ENCODE peak calls at places on chromosomes 3 and 15, in seven cellular contexts. U, C, G, Y, Q, V and K are unnamed samples.

GRCh38 chr3:107824822-107825371 is 265.9 kb downstream of the CD47 start:
- DNase-seq in U (no peak), C (no peak), G (no peak), Y (no peak), Q (no peak), V (no peak), K (no peak)

GRCh38 chr3:125003369-125003853 is 52.4 kb downstream of the HEG1 start:
- DNase-seq in U (no peak), C (no peak), G (no peak), Y (peak; percentile 75), Q (peak; percentile 59), V (no peak), K (no peak)

GRCh38 chr15:31869640-31870335 is 160.5 kb upstream of the CHRNA7 start:
- DNase-seq in U (no peak), C (peak; percentile 69), G (no peak), Y (no peak), Q (peak; percentile 38), V (no peak), K (no peak)

GRCh38 chr3:78287085-78287484 is 1247.2 kb downstream of the ROBO2 start:
- DNase-seq in U (no peak), C (no peak), G (no peak), Y (peak; percentile 65), Q (peak; percentile 9), V (no peak), K (no peak)

GRCh38 chr15:62847900-62848489 is 194.6 kb upstream of the TPM1 start:
- DNase-seq in U (peak; percentile 69), C (peak; percentile 74), G (peak; percentile 87), Y (peak; percentile 50), Q (peak; percentile 74), V (peak; percentile 53), K (peak; percentile 48)

GRCh38 chr3:53996153-53996861 is 104.6 kb upstream of the SELENOK start:
- DNase-seq in U (no peak), C (no peak), G (no peak), Y (no peak), Q (peak; percentile 5), V (no peak), K (peak; percentile 41)

GRCh38 chr3:183275418-183275817 is 22.4 kb downstream of the B3GNT5 start:
- DNase-seq in U (no peak), C (no peak), G (no peak), Y (peak; percentile 62), Q (peak; percentile 41), V (no peak), K (peak; percentile 64)

GRCh38 chr15:29270169-29270955 is 740 bp upstream of the NSMCE3 start:
- DNase-seq in U (peak; percentile 8), C (no peak), G (no peak), Y (peak; percentile 49), Q (peak; percentile 76), V (no peak), K (peak; percentile 28)

GRCh38 chr15:27327467-27328045 is 356.6 kb downstream of the GABRG3 start:
- DNase-seq in U (no peak), C (no peak), G (no peak), Y (no peak), Q (no peak), V (no peak), K (no peak)

GRCh38 chr3:53045107-53045783 is 628 bp downstream of the SFMBT1 start:
- DNase-seq in U (peak; percentile 79), C (peak; percentile 87), G (peak; percentile 59), Y (peak; percentile 32), Q (peak; percentile 73), V (no peak), K (no peak)

GRCh38 chr3:134362221-134362620 is 12.0 kb downstream of the AMOTL2 start:
- DNase-seq in U (no peak), C (no peak), G (no peak), Y (no peak), Q (no peak), V (no peak), K (no peak)

GRCh38 chr3:72185549-72186484 is 400.9 kb upstream of the PROK2 start:
- DNase-seq in U (peak; percentile 78), C (no peak), G (no peak), Y (peak; percentile 92), Q (peak; percentile 94), V (no peak), K (peak; percentile 74)

GRCh38 chr3:170301404-170301803 is 56.1 kb upstream of the SKIL start:
- DNase-seq in U (no peak), C (no peak), G (no peak), Y (peak; percentile 62), Q (peak; percentile 73), V (no peak), K (peak; percentile 44)

GRCh38 chr3:95289295-95289694 is 1226.4 kb downstream of the NSUN3 start:
- DNase-seq in U (no peak), C (no peak), G (no peak), Y (peak; percentile 58), Q (peak; percentile 3), V (no peak), K (no peak)

GRCh38 chr3:170869645-170870593 is at the start of gene RPL22L1:
- DNase-seq in U (peak; percentile 89), C (peak; percentile 97), G (peak; percentile 90), Y (peak; percentile 95), Q (peak; percentile 99), V (peak; percentile 91), K (peak; percentile 94)

GRCh38 chr3:194775266-194775665 is 89.6 kb downstream of the FAM43A start:
- DNase-seq in U (no peak), C (no peak), G (no peak), Y (no peak), Q (no peak), V (no peak), K (no peak)

GRCh38 chr3:46849098-46849631 is 14.1 kb downstream of the MYL3 start:
- DNase-seq in U (no peak), C (no peak), G (no peak), Y (no peak), Q (no peak), V (no peak), K (no peak)

GRCh38 chr3:65481085-65481484 is 557.6 kb downstream of the MAGI1 start:
- DNase-seq in U (no peak), C (no peak), G (no peak), Y (no peak), Q (no peak), V (no peak), K (no peak)

GRCh38 chr15:28974142-28974541 is 88.4 kb downstream of the APBA2 start:
- DNase-seq in U (no peak), C (no peak), G (no peak), Y (no peak), Q (no peak), V (no peak), K (no peak)

GRCh38 chr3:16595778-16596177 is 9.4 kb downstream of the DAZL start:
- DNase-seq in U (no peak), C (no peak), G (no peak), Y (no peak), Q (peak; percentile 39), V (no peak), K (no peak)

GRCh38 chr3:168162172-168162571 is 66.4 kb upstream of the GOLIM4 start:
- DNase-seq in U (no peak), C (no peak), G (no peak), Y (peak; percentile 19), Q (peak; percentile 71), V (no peak), K (peak; percentile 3)

GRCh38 chr3:9081201-9081818 is 118.0 kb upstream of the RAD18 start:
- DNase-seq in U (no peak), C (no peak), G (no peak), Y (no peak), Q (no peak), V (no peak), K (no peak)

GRCh38 chr3:25155696-25156471 is 272.2 kb upstream of the RARB start:
- DNase-seq in U (no peak), C (peak; percentile 82), G (no peak), Y (peak; percentile 81), Q (peak; percentile 1), V (no peak), K (no peak)

GRCh38 chr15:84601555-84601838 is 688 bp downstream of the ZSCAN2 start:
- DNase-seq in U (no peak), C (no peak), G (no peak), Y (no peak), Q (peak; percentile 15), V (no peak), K (no peak)
- TF ChIP-seq EZH2 in U (no peak), C (no peak), G (no peak), Y (no peak), Q (no peak), V (no peak), K (no peak)

GRCh38 chr3:128456776-128457715 is 9.6 kb downstream of the DNAJB8 start:
- DNase-seq in U (peak; percentile 40), C (peak; percentile 58), G (no peak), Y (no peak), Q (no peak), V (no peak), K (no peak)
- H3K4me1 ChIP-seq in U (peaks cover 50% of the 10 kb centered on the region), C (peaks cover 5% of the 10 kb centered on the region), G (peaks cover 5% of the 10 kb centered on the region), Y (no peaks in the 10 kb centered on the region), Q (no peaks in the 10 kb centered on the region), V (no peaks in the 10 kb centered on the region), K (no peaks in the 10 kb centered on the region)

GRCh38 chr15:71078506-71079207 is 36.6 kb upstream of the THSD4 start:
- DNase-seq in U (no peak), C (no peak), G (no peak), Y (no peak), Q (no peak), V (no peak), K (no peak)
- TF ChIP-seq EZH2 in U (no peak), C (no peak), G (no peak), Y (no peak), Q (no peak), V (no peak), K (no peak)

DNA sequence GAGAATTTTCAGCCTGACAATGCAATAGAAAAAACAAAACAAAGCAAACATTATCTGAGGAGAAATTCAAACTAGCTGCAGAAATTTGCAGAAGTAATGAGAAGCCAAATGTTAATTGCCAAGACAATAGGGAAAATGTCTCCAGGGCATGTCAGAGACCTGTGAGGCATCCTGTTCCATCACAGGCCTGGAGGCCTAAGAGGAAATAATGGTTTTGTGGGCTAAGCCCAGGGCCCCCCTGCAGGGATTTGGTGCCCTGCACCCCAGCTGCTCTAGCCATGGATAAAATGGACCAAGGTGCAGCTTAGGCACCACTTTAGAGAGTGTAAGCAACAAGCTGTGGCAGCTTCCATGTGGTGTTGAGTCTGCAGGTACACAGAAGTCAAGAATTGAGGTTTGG is 401.2 kb upstream of the NECTIN3 start:
- DNase-seq in U (no peak), C (no peak), G (no peak), Y (no peak), Q (no peak), V (no peak), K (no peak)
- H3K4me1 ChIP-seq in U (no peaks in the 10 kb centered on the region), C (no peaks in the 10 kb centered on the region), G (no peaks in the 10 kb centered on the region), Y (no peaks in the 10 kb centered on the region), Q (no peaks in the 10 kb centered on the region), V (peaks cover 3% of the 10 kb centered on the region), K (no peaks in the 10 kb centered on the region)

GRCh38 chr3:151460774-151461450 is at the start of gene IGSF10:
- DNase-seq in U (peak; percentile 16), C (peak; percentile 61), G (peak; percentile 69), Y (no peak), Q (peak; percentile 32), V (no peak), K (no peak)
- TF ChIP-seq EZH2 in U (no peak), C (no peak), G (no peak), Y (peak; percentile 25), Q (no peak), V (no peak), K (peak; percentile 64)

GRCh38 chr3:119333773-119334492 is 39.8 kb downstream of the ARHGAP31 start:
- DNase-seq in U (no peak), C (no peak), G (no peak), Y (no peak), Q (no peak), V (no peak), K (no peak)
- H3K4me1 ChIP-seq in U (no peaks in the 10 kb centered on the region), C (peaks cover 11% of the 10 kb centered on the region), G (no peaks in the 10 kb centered on the region), Y (no peaks in the 10 kb centered on the region), Q (peaks cover 10% of the 10 kb centered on the region), V (no peaks in the 10 kb centered on the region), K (no peaks in the 10 kb centered on the region)

GRCh38 chr3:12287727-12288465 is 974 bp upstream of the PPARG start:
- DNase-seq in U (no peak), C (peak; percentile 78), G (peak; percentile 62), Y (peak; percentile 29), Q (peak; percentile 63), V (no peak), K (no peak)
- TF ChIP-seq EZH2 in U (no peak), C (peak; percentile 71), G (peak; percentile 64), Y (peak; percentile 53), Q (no peak), V (no peak), K (no peak)